ENCODE peak calls at places on chromosomes 7 and 10, in seven cellular contexts. J, O, V, E, G, Y and X are unnamed samples.

GRCh38 chr10:114491419-114491818 is 87.1 kb upstream of the AFAP1L2 start:
- DNase-seq in J (no peak), O (no peak), V (no peak), E (peak; percentile 48), G (no peak), Y (no peak), X (no peak)

GRCh38 chr10:121243003-121243898 is 355.0 kb downstream of the FGFR2 start:
- DNase-seq in J (no peak), O (no peak), V (no peak), E (no peak), G (no peak), Y (no peak), X (peak; percentile 33)

GRCh38 chr10:17673517-17674051 is 29.6 kb downstream of the STAM start:
- DNase-seq in J (no peak), O (peak; percentile 73), V (no peak), E (no peak), G (no peak), Y (peak; percentile 78), X (no peak)

GRCh38 chr10:15123749-15124184 is 26.6 kb downstream of the RPP38 start:
- DNase-seq in J (no peak), O (no peak), V (no peak), E (no peak), G (no peak), Y (peak; percentile 30), X (no peak)

GRCh38 chr10:114306116-114306973 is 67.3 kb downstream of the VWA2 start:
- DNase-seq in J (no peak), O (no peak), V (peak; percentile 41), E (no peak), G (no peak), Y (peak; percentile 59), X (no peak)

GRCh38 chr10:16967866-16968721 is 150.9 kb upstream of the RSU1 start:
- DNase-seq in J (peak; percentile 49), O (peak; percentile 8), V (no peak), E (no peak), G (no peak), Y (peak; percentile 87), X (no peak)

GRCh38 chr7:139682136-139683013 is 95.4 kb downstream of the HIPK2 start:
- DNase-seq in J (no peak), O (peak; percentile 61), V (no peak), E (no peak), G (no peak), Y (no peak), X (peak; percentile 49)

GRCh38 chr10:24027107-24027506 is 181.8 kb upstream of the KIAA1217 start:
- DNase-seq in J (no peak), O (no peak), V (no peak), E (no peak), G (no peak), Y (no peak), X (no peak)

GRCh38 chr10:84429926-84430520 is 101.6 kb downstream of the CCSER2 start:
- DNase-seq in J (peak; percentile 39), O (peak; percentile 61), V (peak; percentile 70), E (peak; percentile 34), G (peak; percentile 54), Y (no peak), X (peak; percentile 74)

GRCh38 chr10:34731885-34732701 is 83.0 kb downstream of the PARD3 start:
- DNase-seq in J (no peak), O (no peak), V (no peak), E (no peak), G (no peak), Y (no peak), X (no peak)

GRCh38 chr7:151862606-151863381 is 14.1 kb downstream of the PRKAG2 start:
- DNase-seq in J (no peak), O (no peak), V (no peak), E (no peak), G (no peak), Y (no peak), X (no peak)

GRCh38 chr10:5446390-5446926 is 34.1 kb downstream of the NET1 start:
- DNase-seq in J (peak; percentile 89), O (peak; percentile 52), V (peak; percentile 98), E (peak; percentile 92), G (peak; percentile 95), Y (peak; percentile 54), X (peak; percentile 98)

GRCh38 chr10:5559642-5560141 is 34.9 kb downstream of the CALML3 start:
- DNase-seq in J (no peak), O (no peak), V (peak; percentile 55), E (no peak), G (no peak), Y (no peak), X (no peak)

GRCh38 chr10:70617798-70618568 is 15.4 kb upstream of the PRF1 start:
- DNase-seq in J (no peak), O (no peak), V (no peak), E (no peak), G (no peak), Y (peak; percentile 7), X (peak; percentile 70)

GRCh38 chr7:40469481-40469880 is 334.7 kb downstream of the SUGCT start:
- DNase-seq in J (no peak), O (no peak), V (no peak), E (no peak), G (no peak), Y (peak; percentile 65), X (no peak)

GRCh38 chr10:114061148-114061547 is 17.5 kb downstream of the ADRB1 start:
- DNase-seq in J (no peak), O (no peak), V (no peak), E (no peak), G (no peak), Y (no peak), X (no peak)

GRCh38 chr7:100967292-100967863 is 2.0 kb upstream of the MUC12 start:
- DNase-seq in J (no peak), O (no peak), V (no peak), E (no peak), G (no peak), Y (no peak), X (no peak)
- H3K4me3 ChIP-seq in J (no peak overlapping the region), O (peak overlapping the region; percentile 63), V (no peak overlapping the region), E (no peak overlapping the region), G (no peak overlapping the region), Y (no peak overlapping the region), X (no peak overlapping the region)

GRCh38 chr7:121276276-121276675 is 52.5 kb upstream of the WNT16 start:
- DNase-seq in J (no peak), O (no peak), V (no peak), E (no peak), G (no peak), Y (no peak), X (no peak)

GRCh38 chr7:121275204-121275603 is 53.6 kb upstream of the WNT16 start:
- DNase-seq in J (no peak), O (no peak), V (no peak), E (no peak), G (no peak), Y (no peak), X (no peak)

GRCh38 chr7:121279060-121279620 is 49.7 kb upstream of the WNT16 start:
- DNase-seq in J (no peak), O (no peak), V (no peak), E (no peak), G (no peak), Y (no peak), X (no peak)

GRCh38 chr7:121279822-121280221 is 49.0 kb upstream of the WNT16 start:
- DNase-seq in J (no peak), O (no peak), V (no peak), E (no peak), G (no peak), Y (no peak), X (no peak)

GRCh38 chr7:121278120-121279021 is 50.4 kb upstream of the WNT16 start:
- DNase-seq in J (no peak), O (no peak), V (no peak), E (no peak), G (no peak), Y (no peak), X (no peak)
- H3K4me3 ChIP-seq in J (no peak overlapping the region), O (peak overlapping the region; percentile 7), V (no peak overlapping the region), E (no peak overlapping the region), G (no peak overlapping the region), Y (no peak overlapping the region), X (no peak overlapping the region)

GRCh38 chr10:32952541-32953276 is 5.3 kb downstream of the ITGB1 start:
- DNase-seq in J (no peak), O (no peak), V (no peak), E (no peak), G (no peak), Y (no peak), X (no peak)
- H3K4me3 ChIP-seq in J (no peak overlapping the region), O (no peak overlapping the region), V (no peak overlapping the region), E (no peak overlapping the region), G (no peak overlapping the region), Y (peak overlapping the region; percentile 10), X (no peak overlapping the region)

GRCh38 chr10:130455111-130455695 is 319.0 kb downstream of the GLRX3 start:
- DNase-seq in J (no peak), O (no peak), V (no peak), E (no peak), G (no peak), Y (no peak), X (no peak)

GRCh38 chr10:130453036-130453720 is 317.0 kb downstream of the GLRX3 start:
- DNase-seq in J (no peak), O (no peak), V (no peak), E (no peak), G (no peak), Y (no peak), X (no peak)

GRCh38 chr10:130455791-130456190 is 319.6 kb downstream of the GLRX3 start:
- DNase-seq in J (no peak), O (no peak), V (no peak), E (no peak), G (no peak), Y (no peak), X (no peak)

GRCh38 chr10:130453721-130454542 is 317.7 kb downstream of the GLRX3 start:
- DNase-seq in J (no peak), O (no peak), V (no peak), E (no peak), G (no peak), Y (no peak), X (no peak)

GRCh38 chr10:130454543-130455000 is 318.4 kb downstream of the GLRX3 start:
- DNase-seq in J (no peak), O (no peak), V (no peak), E (no peak), G (no peak), Y (no peak), X (no peak)
- H3K4me3 ChIP-seq in J (no peak overlapping the region), O (no peak overlapping the region), V (no peak overlapping the region), E (no peak overlapping the region), G (no peak overlapping the region), Y (no peak overlapping the region), X (no peak overlapping the region)

DNA sequence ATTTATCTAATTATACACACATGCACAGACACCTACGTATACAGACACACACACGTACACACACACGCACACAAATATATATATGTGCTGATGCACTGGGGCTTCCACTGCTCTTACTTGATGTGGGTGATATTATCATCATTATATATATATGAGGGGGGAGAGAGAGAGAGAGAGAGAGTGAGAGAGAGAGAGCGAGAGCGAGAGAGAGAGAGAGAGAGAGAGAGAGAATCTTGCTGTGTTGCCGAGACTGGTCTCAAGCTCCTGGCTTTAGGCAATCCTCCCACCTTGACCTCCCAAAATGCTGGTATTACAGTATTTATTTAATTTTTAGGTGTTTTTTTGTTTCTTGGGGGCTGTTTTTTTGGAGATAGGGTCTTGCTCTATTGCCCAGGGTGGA is 3.6 kb upstream of the RABGEF1 start:
- DNase-seq in J (no peak), O (no peak), V (no peak), E (no peak), G (no peak), Y (no peak), X (no peak)
- H3K4me3 ChIP-seq in J (no peak overlapping the region), O (no peak overlapping the region), V (no peak overlapping the region), E (no peak overlapping the region), G (no peak overlapping the region), Y (no peak overlapping the region), X (no peak overlapping the region)

GRCh38 chr7:80890839-80891544 is 27.9 kb downstream of the SEMA3C start:
- DNase-seq in J (no peak), O (no peak), V (no peak), E (no peak), G (no peak), Y (no peak), X (no peak)
- H3K4me3 ChIP-seq in J (no peak overlapping the region), O (no peak overlapping the region), V (no peak overlapping the region), E (no peak overlapping the region), G (no peak overlapping the region), Y (no peak overlapping the region), X (no peak overlapping the region)